ENCODE peak calls at places on chromosomes 12 and 14, in four cellular contexts. C, Z, J and W are unnamed samples.

GRCh38 chr12:2084553-2085296 is 31.9 kb downstream of the CACNA1C start:
- DNase-seq in C (no peak), Z (no peak), J (no peak), W (peak; percentile 49)

GRCh38 chr12:112584266-112584722 is 165.5 kb downstream of the PTPN11 start:
- DNase-seq in C (peak; percentile 49), Z (no peak), J (peak; percentile 41), W (peak; percentile 43)

GRCh38 chr14:98564006-98564405 is 708.0 kb downstream of the BCL11B start:
- DNase-seq in C (no peak), Z (no peak), J (no peak), W (no peak)

GRCh38 chr12:33423706-33424105 is 15.9 kb downstream of the SYT10 start:
- DNase-seq in C (no peak), Z (no peak), J (no peak), W (no peak)

GRCh38 chr12:54258286-54258685 is 21.6 kb downstream of the CBX5 start:
- DNase-seq in C (no peak), Z (no peak), J (no peak), W (no peak)

GRCh38 chr12:2256453-2256852 is 203.7 kb downstream of the CACNA1C start:
- DNase-seq in C (no peak), Z (no peak), J (no peak), W (no peak)

GRCh38 chr12:130752692-130753230 is 36.7 kb upstream of the RIMBP2 start:
- DNase-seq in C (no peak), Z (no peak), J (no peak), W (no peak)

GRCh38 chr12:123744836-123745235 is 17.3 kb upstream of the DNAH10 start:
- DNase-seq in C (no peak), Z (no peak), J (no peak), W (peak; percentile 43)

GRCh38 chr12:29547844-29548243 is 50.4 kb upstream of the OVCH1 start:
- DNase-seq in C (no peak), Z (no peak), J (no peak), W (no peak)

DNA sequence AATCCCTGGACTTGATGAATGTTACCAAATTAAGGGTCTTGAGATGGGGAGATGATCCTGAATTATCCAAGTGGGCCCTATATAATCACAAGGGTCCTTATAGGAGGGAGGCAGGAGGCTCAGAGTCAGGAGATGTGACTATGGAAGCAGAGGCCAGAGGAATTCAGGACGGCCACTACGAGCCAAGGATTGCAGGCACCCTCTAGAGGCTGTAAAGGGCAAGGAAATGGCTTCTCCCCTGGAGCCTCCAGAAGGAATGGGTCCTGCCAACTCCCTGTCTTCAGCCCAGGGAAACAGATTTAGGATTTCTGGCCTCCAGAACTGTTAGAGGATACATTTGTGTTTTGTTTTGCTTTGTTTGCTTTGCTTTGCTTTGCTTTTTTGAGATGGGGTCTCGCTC is 8.8 kb downstream of the BDKRB1 start:
- DNase-seq in C (no peak), Z (no peak), J (no peak), W (no peak)
- TF ChIP-seq CTCF in C (peak; percentile 37), Z (no peak), J (peak; percentile 51), W (peak; percentile 30)

DNA sequence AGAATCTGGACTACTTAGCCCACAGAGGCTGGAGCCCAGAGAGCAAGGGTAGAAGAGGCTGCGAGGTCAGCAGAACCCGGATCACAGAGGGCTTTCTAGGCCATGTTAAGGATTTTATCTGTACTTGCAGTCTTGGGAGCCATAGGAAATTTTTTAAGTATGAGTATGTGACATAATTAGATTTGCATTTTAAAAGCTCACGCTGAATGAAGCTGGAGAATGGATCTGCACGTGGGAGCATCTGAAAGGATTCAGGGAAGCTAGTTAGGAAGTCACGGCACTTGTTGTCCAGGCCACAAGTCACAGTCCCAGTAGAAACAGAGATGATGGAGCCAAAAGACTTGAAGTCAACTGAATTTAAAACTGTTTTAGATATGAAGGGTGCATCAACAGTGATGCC is 14.1 kb downstream of the CORO1C start:
- DNase-seq in C (no peak), Z (no peak), J (no peak), W (no peak)
- TF ChIP-seq POLR2A in C (no peak), Z (no peak), J (no peak), W (no peak)

GRCh38 chr14:105581551-105582341 is 55.4 kb downstream of the TMEM121 start:
- DNase-seq in C (no peak), Z (no peak), J (no peak), W (no peak)
- TF ChIP-seq MAX in C (no peak), Z (no peak), J (no peak), W (no peak)

DNA sequence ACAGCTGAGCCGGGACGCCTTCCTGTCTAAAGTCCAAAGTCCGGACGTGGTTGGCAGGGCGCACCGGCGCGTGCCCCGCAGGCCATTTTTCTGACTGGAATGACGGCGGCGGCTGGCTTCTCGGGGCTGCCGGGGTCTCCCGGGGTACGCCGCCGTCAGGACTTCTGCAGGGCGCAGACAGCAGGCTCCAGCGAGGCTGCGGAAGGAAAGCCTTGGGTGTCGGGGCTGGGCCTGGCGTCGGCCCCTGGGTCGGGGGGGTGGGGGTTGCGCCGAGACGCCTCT is 32.8 kb downstream of the MIA2 start:
- DNase-seq in C (no peak), Z (no peak), J (no peak), W (no peak)
- TF ChIP-seq CTCF in C (no peak), Z (no peak), J (no peak), W (no peak)

GRCh38 chr14:68938515-68939423 is 40.3 kb downstream of the ACTN1 start:
- DNase-seq in C (peak; percentile 64), Z (peak; percentile 78), J (no peak), W (no peak)

GRCh38 chr14:68940614-68941185 is 38.4 kb downstream of the ACTN1 start:
- DNase-seq in C (no peak), Z (no peak), J (no peak), W (no peak)

GRCh38 chr14:68939424-68939892 is 39.6 kb downstream of the ACTN1 start:
- DNase-seq in C (no peak), Z (no peak), J (no peak), W (no peak)

GRCh38 chr14:68941820-68942219 is 37.3 kb downstream of the ACTN1 start:
- DNase-seq in C (peak; percentile 82), Z (peak; percentile 50), J (no peak), W (no peak)

GRCh38 chr14:68939893-68940613 is 39.0 kb downstream of the ACTN1 start:
- DNase-seq in C (peak; percentile 82), Z (peak; percentile 98), J (no peak), W (no peak)
- TF ChIP-seq POLR2A in C (no peak), Z (peak; percentile 51), J (no peak), W (no peak)